ENCODE peak calls at places on chromosome 15, in eight cellular contexts. I is NCI-H1048; E is iPS-NIHi11; Y is CD4-positive, CD25-positive, alpha-beta regulatory T cell; K is RPMI8226; W is psoas muscle; M is NCI-H1092 treated with DMSO at 0.1 percent for 48 hours; O is activated T-helper 1 cell treated with Interleukin-2 at 50 U/mL for 16 hours. S is an unnamed sample.
A peak's percentile ranks its signal among the peaks of the same experiment; 100 is the strongest.

GRCh38 chr15:88401972-88402656 is 65.1 kb downstream of the MRPL46 start:
- DNase-seq in I (no peak), E (peak; percentile 33), Y (peak; percentile 1), K (peak; percentile 30), W (no peak), M (no peak), O (no peak), S (peak; percentile 7)

GRCh38 chr15:63374686-63375520 is 6.7 kb downstream of the CA12 start:
- DNase-seq in I (no peak), E (no peak), Y (no peak), K (no peak), W (peak; percentile 56), M (peak; percentile 11), O (no peak), S (no peak)

GRCh38 chr15:66831801-66832390 is 129.9 kb downstream of the SMAD6 start:
- DNase-seq in I (no peak), E (no peak), Y (no peak), K (no peak), W (no peak), M (no peak), O (no peak), S (no peak)

GRCh38 chr15:40279437-40280141 is 3.3 kb downstream of the ANKRD63 start:
- DNase-seq in I (no peak), E (peak; percentile 85), Y (peak; percentile 61), K (peak; percentile 59), W (peak; percentile 88), M (peak; percentile 49), O (peak; percentile 48), S (peak; percentile 69)

GRCh38 chr15:58357529-58358476 is 74.0 kb upstream of the LIPC start:
- DNase-seq in I (no peak), E (peak; percentile 22), Y (peak; percentile 33), K (no peak), W (no peak), M (no peak), O (no peak), S (no peak)

GRCh38 chr15:33584797-33585196 is 274.0 kb downstream of the RYR3 start:
- DNase-seq in I (no peak), E (no peak), Y (no peak), K (no peak), W (no peak), M (no peak), O (no peak), S (no peak)

GRCh38 chr15:66702035-66702769 is at the start of gene SMAD6:
- DNase-seq in I (peak; percentile 93), E (peak; percentile 85), Y (peak; percentile 59), K (peak; percentile 99), W (peak; percentile 95), M (peak; percentile 74), O (peak; percentile 34), S (peak; percentile 81)

GRCh38 chr15:59491062-59491461 is 53.1 kb downstream of the FAM81A start:
- DNase-seq in I (no peak), E (no peak), Y (no peak), K (no peak), W (no peak), M (peak; percentile 3), O (no peak), S (no peak)

GRCh38 chr15:40340740-40341400 is at the start of gene CCDC9B:
- DNase-seq in I (no peak), E (peak; percentile 64), Y (no peak), K (peak; percentile 62), W (peak; percentile 97), M (peak; percentile 82), O (no peak), S (no peak)

GRCh38 chr15:93270937-93271472 is 182.0 kb upstream of the RGMA start:
- DNase-seq in I (no peak), E (peak; percentile 38), Y (no peak), K (no peak), W (no peak), M (no peak), O (no peak), S (no peak)

GRCh38 chr15:93037341-93038063 is 51.5 kb downstream of the RGMA start:
- DNase-seq in I (no peak), E (no peak), Y (no peak), K (peak; percentile 72), W (peak; percentile 86), M (peak; percentile 9), O (no peak), S (peak; percentile 22)

GRCh38 chr15:100311829-100312228 is 29.9 kb downstream of the ADAMTS17 start:
- DNase-seq in I (no peak), E (no peak), Y (no peak), K (peak; percentile 84), W (no peak), M (peak; percentile 8), O (no peak), S (no peak)

GRCh38 chr15:79160211-79160610 is 69.6 kb upstream of the RASGRF1 start:
- DNase-seq in I (no peak), E (no peak), Y (no peak), K (no peak), W (peak; percentile 62), M (no peak), O (no peak), S (no peak)

GRCh38 chr15:98904466-98905048 is 103.0 kb downstream of the PGPEP1L start:
- DNase-seq in I (no peak), E (peak; percentile 67), Y (no peak), K (peak; percentile 38), W (no peak), M (no peak), O (no peak), S (no peak)

GRCh38 chr15:31437686-31438085 is 111.1 kb downstream of the KLF13 start:
- DNase-seq in I (no peak), E (no peak), Y (no peak), K (no peak), W (no peak), M (no peak), O (no peak), S (no peak)

GRCh38 chr15:39583586-39584265 is 2.8 kb downstream of the THBS1 start:
- DNase-seq in I (no peak), E (peak; percentile 31), Y (no peak), K (no peak), W (no peak), M (no peak), O (no peak), S (no peak)

GRCh38 chr15:89783111-89783860 is 7.2 kb downstream of the MESP2 start:
- DNase-seq in I (no peak), E (peak; percentile 57), Y (no peak), K (no peak), W (no peak), M (no peak), O (no peak), S (no peak)

GRCh38 chr15:68054658-68055223 is 626 bp downstream of the PIAS1 start:
- DNase-seq in I (no peak), E (peak; percentile 83), Y (no peak), K (peak; percentile 42), W (peak; percentile 79), M (peak; percentile 48), O (peak; percentile 23), S (no peak)

GRCh38 chr15:68018797-68019196 is 35.3 kb upstream of the PIAS1 start:
- DNase-seq in I (no peak), E (no peak), Y (no peak), K (no peak), W (no peak), M (no peak), O (no peak), S (no peak)

GRCh38 chr15:86021281-86022264 is 58.1 kb upstream of the AGBL1 start:
- DNase-seq in I (no peak), E (no peak), Y (no peak), K (no peak), W (no peak), M (no peak), O (no peak), S (no peak)

GRCh38 chr15:67185621-67186225 is 68.7 kb downstream of the AAGAB start:
- DNase-seq in I (no peak), E (no peak), Y (no peak), K (no peak), W (peak; percentile 61), M (no peak), O (no peak), S (no peak)

GRCh38 chr15:90642464-90643300 is 74.5 kb upstream of the BLM start:
- DNase-seq in I (no peak), E (peak; percentile 51), Y (no peak), K (no peak), W (no peak), M (no peak), O (no peak), S (no peak)

GRCh38 chr15:73997986-73998385 is 3.5 kb downstream of the PML start:
- DNase-seq in I (no peak), E (no peak), Y (no peak), K (no peak), W (no peak), M (no peak), O (no peak), S (no peak)

GRCh38 chr15:67396109-67396508 is 124.8 kb upstream of the C15orf61 start:
- DNase-seq in I (no peak), E (no peak), Y (no peak), K (no peak), W (no peak), M (no peak), O (no peak), S (no peak)

GRCh38 chr15:57881361-57881760 is 174.8 kb downstream of the POLR2M start:
- DNase-seq in I (no peak), E (no peak), Y (no peak), K (no peak), W (no peak), M (no peak), O (no peak), S (no peak)

GRCh38 chr15:74240002-74240568 is 4.0 kb downstream of the CCDC33 start:
- DNase-seq in I (peak; percentile 12), E (peak; percentile 69), Y (no peak), K (peak; percentile 84), W (peak; percentile 87), M (peak; percentile 95), O (no peak), S (no peak)

GRCh38 chr15:66224946-66225345 is 28.6 kb downstream of the MEGF11 start:
- DNase-seq in I (no peak), E (no peak), Y (no peak), K (no peak), W (no peak), M (peak; percentile 94), O (no peak), S (no peak)

GRCh38 chr15:38768970-38769369 is 204.4 kb upstream of the RASGRP1 start:
- DNase-seq in I (no peak), E (peak; percentile 17), Y (no peak), K (peak; percentile 12), W (no peak), M (no peak), O (no peak), S (no peak)

GRCh38 chr15:47824185-47824584 is 106.9 kb downstream of the SEMA6D start:
- DNase-seq in I (no peak), E (no peak), Y (no peak), K (no peak), W (no peak), M (no peak), O (no peak), S (no peak)

GRCh38 chr15:98794754-98795153 is 146.4 kb downstream of the IGF1R start:
- DNase-seq in I (no peak), E (no peak), Y (no peak), K (no peak), W (no peak), M (no peak), O (no peak), S (no peak)

GRCh38 chr15:88949734-88950400 is 36.7 kb upstream of the MFGE8 start:
- DNase-seq in I (no peak), E (no peak), Y (no peak), K (peak; percentile 27), W (no peak), M (no peak), O (no peak), S (no peak)

GRCh38 chr15:63203451-63204090 is 14.2 kb downstream of the RAB8B start:
- DNase-seq in I (no peak), E (no peak), Y (peak; percentile 27), K (no peak), W (no peak), M (no peak), O (no peak), S (peak; percentile 23)

GRCh38 chr15:88113909-88114308 is 142.6 kb downstream of the NTRK3 start:
- DNase-seq in I (no peak), E (no peak), Y (no peak), K (no peak), W (no peak), M (no peak), O (no peak), S (no peak)

GRCh38 chr15:91872356-91873132 is 19.0 kb downstream of the SLCO3A1 start:
- DNase-seq in I (no peak), E (no peak), Y (no peak), K (no peak), W (no peak), M (no peak), O (no peak), S (no peak)